ENCODE peak calls at places on chromosomes 13 and 19, in nine cellular contexts. P is lung, J is neural progenitor cell, T is PC-3, M is IMR-90, K is suprapubic skin, S is astrocyte, U is heart left ventricle, L is endodermal cell. D is an unnamed sample.

GRCh38 chr13:112324121-112324520 is 52.0 kb upstream of the SPACA7 start:
- DNase-seq in J (peak; percentile 36), T (no peak), U (no peak), M (no peak), L (peak; percentile 53), K (no peak), S (no peak), P (no peak), D (no peak)

GRCh38 chr13:111388851-111389500 is 68.5 kb downstream of the TEX29 start:
- DNase-seq in T (no peak), K (no peak), J (no peak), L (peak; percentile 36), M (no peak), S (no peak), U (no peak), P (no peak), D (no peak)

GRCh38 chr13:46097015-46097414 is 7.8 kb downstream of the CPB2 start:
- DNase-seq in S (no peak), M (no peak), K (no peak), P (no peak), U (no peak), T (peak; percentile 12), J (no peak), L (no peak), D (no peak)

GRCh38 chr19:47418595-47419036 is 711 bp downstream of the MEIS3 start:
- DNase-seq in M (no peak), T (no peak), L (peak; percentile 71), S (no peak), K (no peak), P (no peak), U (no peak), J (no peak), D (no peak)

GRCh38 chr13:31114641-31115040 is 47.1 kb downstream of the HSPH1 start:
- DNase-seq in S (no peak), L (peak; percentile 13), P (no peak), T (no peak), M (no peak), K (no peak), J (no peak), U (no peak), D (no peak)

GRCh38 chr13:88761145-88761544 is 1090.0 kb downstream of the SLITRK5 start:
- DNase-seq in P (no peak), S (no peak), M (no peak), T (no peak), K (no peak), J (no peak), L (no peak), U (no peak), D (no peak)

GRCh38 chr13:45786293-45786920 is 65.1 kb downstream of the SIAH3 start:
- DNase-seq in T (no peak), U (no peak), L (no peak), K (no peak), J (no peak), S (no peak), M (no peak), P (no peak), D (no peak)

GRCh38 chr13:34025746-34026145 is 207.8 kb downstream of the RFC3 start:
- DNase-seq in L (no peak), J (no peak), U (no peak), P (no peak), M (peak; percentile 8), K (no peak), T (peak; percentile 76), S (peak; percentile 87), D (no peak)

GRCh38 chr13:26047040-26047439 is 4.8 kb downstream of the SHISA2 start:
- DNase-seq in U (no peak), J (no peak), T (no peak), P (no peak), L (no peak), S (no peak), K (no peak), M (no peak), D (no peak)

GRCh38 chr19:44512326-44513298 is 12.3 kb upstream of the ZNF180 start:
- DNase-seq in U (no peak), K (no peak), S (peak; percentile 9), L (peak; percentile 94), T (peak; percentile 66), J (peak; percentile 69), P (no peak), M (peak; percentile 58), D (no peak)

GRCh38 chr13:21069561-21070004 is 8.2 kb upstream of the LATS2 start:
- DNase-seq in J (no peak), K (no peak), S (peak; percentile 97), L (no peak), P (no peak), M (peak; percentile 99), T (peak; percentile 94), U (peak; percentile 56), D (no peak)

GRCh38 chr13:113566227-113566561 is 18.4 kb upstream of the TFDP1 start:
- DNase-seq in U (no peak), J (no peak), S (no peak), P (peak; percentile 13), T (no peak), K (no peak), M (no peak), L (no peak), D (no peak)

GRCh38 chr13:90447735-90448103 is 899.8 kb upstream of the MIR17HG start:
- DNase-seq in K (no peak), J (peak; percentile 11), M (peak; percentile 63), U (no peak), S (peak; percentile 94), L (no peak), P (no peak), T (peak; percentile 64), D (no peak)

GRCh38 chr13:53298426-53298825 is 269.8 kb downstream of the OLFM4 start:
- DNase-seq in M (no peak), P (no peak), J (no peak), T (no peak), L (no peak), S (no peak), U (no peak), K (no peak), D (no peak)

GRCh38 chr19:926595-927043 is 784 bp downstream of the ARID3A start:
- DNase-seq in J (peak; percentile 65), L (peak; percentile 73), T (peak; percentile 26), U (peak; percentile 70), M (no peak), P (no peak), K (no peak), S (no peak), D (no peak)

GRCh38 chr13:52159159-52159982 is at the start of gene NEK3:
- DNase-seq in S (peak; percentile 49), M (peak; percentile 56), J (peak; percentile 84), L (peak; percentile 89), P (peak; percentile 69), U (peak; percentile 84), K (peak; percentile 84), T (peak; percentile 48), D (peak; percentile 17)

GRCh38 chr19:46728693-46729339 is 11.9 kb upstream of the PRKD2 start:
- DNase-seq in S (no peak), K (no peak), P (peak; percentile 69), U (peak; percentile 84), J (peak; percentile 80), L (peak; percentile 93), M (peak; percentile 44), T (peak; percentile 34), D (no peak)

GRCh38 chr13:112441779-112442310 is 65.7 kb downstream of the SPACA7 start:
- DNase-seq in S (no peak), K (no peak), U (no peak), P (peak; percentile 25), T (no peak), M (no peak), L (peak; percentile 22), J (no peak), D (no peak)

GRCh38 chr19:54316746-54317107 is 3.8 kb upstream of the LILRA5 start:
- DNase-seq in P (peak; percentile 69), L (peak; percentile 73), U (no peak), J (peak; percentile 24), M (no peak), T (no peak), S (no peak), K (no peak), D (no peak)

GRCh38 chr13:20442798-20443381 is 82.8 kb downstream of the CRYL1 start:
- DNase-seq in U (no peak), J (no peak), T (peak; percentile 49), K (no peak), L (no peak), P (no peak), S (no peak), M (no peak), D (no peak)

GRCh38 chr13:27375686-27376326 is 48.6 kb upstream of the GTF3A start:
- DNase-seq in S (peak; percentile 39), J (peak; percentile 74), P (peak; percentile 63), L (peak; percentile 91), T (peak; percentile 72), U (peak; percentile 54), M (peak; percentile 70), K (no peak), D (no peak)
- H3K27ac ChIP-seq in S (no peak overlapping the region), J (no peak overlapping the region), P (no peak overlapping the region), L (no peak overlapping the region), T (no peak overlapping the region), U (no peak overlapping the region), M (no peak overlapping the region), K (no peak overlapping the region), D (no peak overlapping the region)

GRCh38 chr13:73140804-73141203 is 82.0 kb downstream of the KLF5 start:
- DNase-seq in S (no peak), U (no peak), T (no peak), P (no peak), K (no peak), L (no peak), M (no peak), J (no peak), D (no peak)
- H3K4me3 ChIP-seq in S (no peak overlapping the region), U (no peak overlapping the region), T (no peak overlapping the region), P (no peak overlapping the region), K (no peak overlapping the region), L (no peak overlapping the region), M (no peak overlapping the region), J (no peak overlapping the region), D (peak overlapping the region; percentile 50)

GRCh38 chr13:102944821-102945220 is 99.0 kb downstream of the ERCC5 start:
- DNase-seq in U (no peak), S (no peak), M (no peak), J (no peak), T (no peak), K (no peak), L (no peak), P (no peak), D (no peak)

GRCh38 chr13:102945324-102945815 is 99.5 kb downstream of the ERCC5 start:
- DNase-seq in J (no peak), T (no peak), U (no peak), P (no peak), L (no peak), S (no peak), K (no peak), M (no peak), D (no peak)

GRCh38 chr13:102951808-102952207 is 106.0 kb downstream of the ERCC5 start:
- DNase-seq in P (no peak), K (no peak), T (no peak), S (no peak), U (peak; percentile 24), L (no peak), J (no peak), M (no peak), D (no peak)

GRCh38 chr13:102948006-102948405 is 102.2 kb downstream of the ERCC5 start:
- DNase-seq in L (no peak), P (no peak), J (peak; percentile 63), T (peak; percentile 4), S (no peak), U (no peak), M (no peak), K (no peak), D (no peak)
- H3K27ac ChIP-seq in L (no peak overlapping the region), P (no peak overlapping the region), J (no peak overlapping the region), T (no peak overlapping the region), S (no peak overlapping the region), U (no peak overlapping the region), M (no peak overlapping the region), K (no peak overlapping the region), D (no peak overlapping the region)

GRCh38 chr19:55606471-55606787 is 982 bp downstream of the ZNF865 start:
- DNase-seq in T (no peak), J (no peak), M (no peak), K (no peak), L (no peak), P (no peak), S (no peak), U (no peak), D (no peak)
- H3K4me3 ChIP-seq in T (peak overlapping the region; percentile 82), J (peak overlapping the region; percentile 85), M (peak overlapping the region; percentile 76), K (peak overlapping the region; percentile 69), L (peak overlapping the region; percentile 92), P (no peak overlapping the region), S (peak overlapping the region; percentile 93), U (peak overlapping the region; percentile 87), D (peak overlapping the region; percentile 88)